ENCODE peak calls at places on chromosomes 7 and 10, in ten cellular contexts. One of them, this sample, is unnamed.
A peak's percentile ranks its signal among the peaks of the same experiment; 100 is the strongest.

GRCh38 chr10:6924166-6924565 is 344.1 kb upstream of the PRKCQ start:
- DNase-seq in Calu3: peak; percentile 13
- DNase-seq in HuH-7.5: no peak
- DNase-seq in cardiac muscle cell: peak; percentile 6
- DNase-seq in amygdala: no peak
- DNase-seq in NCI-H774: no peak
- DNase-seq in NCI-H524 treated with DMSO at 0.1 percent for 48 hours: no peak
- DNase-seq in astrocyte: peak; percentile 46
- DNase-seq in NCI-H2171: no peak
- DNase-seq in hippocampal formation: no peak
- DNase-seq in this sample: no peak

GRCh38 chr7:157983442-157984137 is 604.0 kb downstream of the PTPRN2 start:
- DNase-seq in NCI-H524 treated with DMSO at 0.1 percent for 48 hours: no peak
- DNase-seq in HuH-7.5: no peak
- DNase-seq in hippocampal formation: no peak
- DNase-seq in astrocyte: no peak
- DNase-seq in NCI-H2171: no peak
- DNase-seq in cardiac muscle cell: no peak
- DNase-seq in NCI-H774: no peak
- DNase-seq in amygdala: no peak
- DNase-seq in Calu3: no peak
- DNase-seq in this sample: no peak

GRCh38 chr7:100584677-100585510 is 1.0 kb downstream of the LRCH4 start:
- DNase-seq in Calu3: peak; percentile 24
- DNase-seq in astrocyte: peak; percentile 70
- DNase-seq in HuH-7.5: no peak
- DNase-seq in amygdala: no peak
- DNase-seq in hippocampal formation: no peak
- DNase-seq in NCI-H774: no peak
- DNase-seq in cardiac muscle cell: peak; percentile 95
- DNase-seq in NCI-H524 treated with DMSO at 0.1 percent for 48 hours: no peak
- DNase-seq in NCI-H2171: no peak
- DNase-seq in this sample: peak; percentile 39

GRCh38 chr7:22872087-22872807 is 49.6 kb upstream of the TOMM7 start:
- DNase-seq in NCI-H524 treated with DMSO at 0.1 percent for 48 hours: no peak
- DNase-seq in Calu3: no peak
- DNase-seq in cardiac muscle cell: no peak
- DNase-seq in amygdala: no peak
- DNase-seq in NCI-H774: no peak
- DNase-seq in hippocampal formation: no peak
- DNase-seq in astrocyte: no peak
- DNase-seq in HuH-7.5: no peak
- DNase-seq in NCI-H2171: no peak
- DNase-seq in this sample: no peak

GRCh38 chr7:55044318-55044717 is 25.5 kb downstream of the EGFR start:
- DNase-seq in hippocampal formation: no peak
- DNase-seq in NCI-H524 treated with DMSO at 0.1 percent for 48 hours: no peak
- DNase-seq in amygdala: no peak
- DNase-seq in HuH-7.5: no peak
- DNase-seq in Calu3: no peak
- DNase-seq in NCI-H774: no peak
- DNase-seq in astrocyte: no peak
- DNase-seq in cardiac muscle cell: no peak
- DNase-seq in NCI-H2171: no peak
- DNase-seq in this sample: no peak

GRCh38 chr10:6065845-6066244 is 3.7 kb upstream of the IL2RA start:
- DNase-seq in cardiac muscle cell: peak; percentile 85
- DNase-seq in NCI-H2171: no peak
- DNase-seq in hippocampal formation: no peak
- DNase-seq in HuH-7.5: no peak
- DNase-seq in amygdala: no peak
- DNase-seq in astrocyte: no peak
- DNase-seq in NCI-H524 treated with DMSO at 0.1 percent for 48 hours: no peak
- DNase-seq in NCI-H774: no peak
- DNase-seq in Calu3: no peak
- DNase-seq in this sample: no peak

GRCh38 chr7:111198255-111198654 is 107.3 kb downstream of the LRRN3 start:
- DNase-seq in NCI-H774: no peak
- DNase-seq in HuH-7.5: no peak
- DNase-seq in NCI-H524 treated with DMSO at 0.1 percent for 48 hours: no peak
- DNase-seq in Calu3: peak; percentile 64
- DNase-seq in amygdala: no peak
- DNase-seq in NCI-H2171: no peak
- DNase-seq in cardiac muscle cell: peak; percentile 95
- DNase-seq in astrocyte: peak; percentile 100
- DNase-seq in hippocampal formation: no peak
- DNase-seq in this sample: no peak

GRCh38 chr7:133290041-133290440 is 37.2 kb downstream of the EXOC4 start:
- DNase-seq in NCI-H774: no peak
- DNase-seq in astrocyte: peak; percentile 47
- DNase-seq in cardiac muscle cell: no peak
- DNase-seq in HuH-7.5: no peak
- DNase-seq in amygdala: no peak
- DNase-seq in NCI-H524 treated with DMSO at 0.1 percent for 48 hours: no peak
- DNase-seq in hippocampal formation: no peak
- DNase-seq in Calu3: no peak
- DNase-seq in NCI-H2171: no peak
- DNase-seq in this sample: no peak

GRCh38 chr7:901388-902154 is 25.2 kb downstream of the GET4 start:
- DNase-seq in Calu3: peak; percentile 82
- DNase-seq in NCI-H2171: peak; percentile 50
- DNase-seq in NCI-H524 treated with DMSO at 0.1 percent for 48 hours: no peak
- DNase-seq in astrocyte: peak; percentile 31
- DNase-seq in NCI-H774: peak; percentile 84
- DNase-seq in cardiac muscle cell: peak; percentile 90
- DNase-seq in hippocampal formation: peak; percentile 67
- DNase-seq in amygdala: peak; percentile 59
- DNase-seq in HuH-7.5: peak; percentile 94
- DNase-seq in this sample: peak; percentile 83

GRCh38 chr10:2011106-2011716 is 273.9 kb upstream of the ADARB2 start:
- DNase-seq in Calu3: no peak
- DNase-seq in NCI-H774: no peak
- DNase-seq in hippocampal formation: no peak
- DNase-seq in NCI-H524 treated with DMSO at 0.1 percent for 48 hours: no peak
- DNase-seq in NCI-H2171: no peak
- DNase-seq in astrocyte: no peak
- DNase-seq in HuH-7.5: no peak
- DNase-seq in amygdala: no peak
- DNase-seq in cardiac muscle cell: no peak
- DNase-seq in this sample: no peak

GRCh38 chr10:114565066-114565465 is 93.0 kb downstream of the ABLIM1 start:
- DNase-seq in hippocampal formation: no peak
- DNase-seq in cardiac muscle cell: no peak
- DNase-seq in HuH-7.5: no peak
- DNase-seq in NCI-H524 treated with DMSO at 0.1 percent for 48 hours: no peak
- DNase-seq in amygdala: no peak
- DNase-seq in astrocyte: no peak
- DNase-seq in NCI-H774: no peak
- DNase-seq in Calu3: no peak
- DNase-seq in NCI-H2171: no peak
- DNase-seq in this sample: no peak

GRCh38 chr10:6530211-6530840 is 49.8 kb downstream of the PRKCQ start:
- DNase-seq in NCI-H774: no peak
- DNase-seq in cardiac muscle cell: no peak
- DNase-seq in NCI-H2171: no peak
- DNase-seq in Calu3: no peak
- DNase-seq in hippocampal formation: no peak
- DNase-seq in HuH-7.5: no peak
- DNase-seq in amygdala: no peak
- DNase-seq in NCI-H524 treated with DMSO at 0.1 percent for 48 hours: no peak
- DNase-seq in astrocyte: no peak
- DNase-seq in this sample: no peak

GRCh38 chr7:22574756-22575517 is 74.9 kb upstream of the STEAP1B start:
- DNase-seq in HuH-7.5: no peak
- DNase-seq in hippocampal formation: no peak
- DNase-seq in NCI-H2171: no peak
- DNase-seq in NCI-H774: no peak
- DNase-seq in amygdala: no peak
- DNase-seq in Calu3: no peak
- DNase-seq in NCI-H524 treated with DMSO at 0.1 percent for 48 hours: no peak
- DNase-seq in cardiac muscle cell: no peak
- DNase-seq in astrocyte: no peak
- DNase-seq in this sample: no peak

GRCh38 chr10:4902571-4903011 is 60.6 kb upstream of the AKR1C1 start:
- DNase-seq in NCI-H2171: no peak
- DNase-seq in cardiac muscle cell: peak; percentile 82
- DNase-seq in hippocampal formation: no peak
- DNase-seq in Calu3: no peak
- DNase-seq in NCI-H524 treated with DMSO at 0.1 percent for 48 hours: no peak
- DNase-seq in astrocyte: no peak
- DNase-seq in HuH-7.5: no peak
- DNase-seq in amygdala: no peak
- DNase-seq in NCI-H774: no peak
- DNase-seq in this sample: no peak

GRCh38 chr10:12448729-12449391 is 99.5 kb downstream of the CAMK1D start:
- DNase-seq in Calu3: peak; percentile 58
- DNase-seq in astrocyte: peak; percentile 97
- DNase-seq in amygdala: no peak
- DNase-seq in NCI-H774: no peak
- DNase-seq in HuH-7.5: no peak
- DNase-seq in NCI-H2171: no peak
- DNase-seq in hippocampal formation: no peak
- DNase-seq in NCI-H524 treated with DMSO at 0.1 percent for 48 hours: no peak
- DNase-seq in cardiac muscle cell: peak; percentile 66
- DNase-seq in this sample: peak; percentile 23

GRCh38 chr10:63314020-63314419 is 151.8 kb downstream of the JMJD1C start:
- DNase-seq in hippocampal formation: no peak
- DNase-seq in NCI-H2171: no peak
- DNase-seq in NCI-H524 treated with DMSO at 0.1 percent for 48 hours: no peak
- DNase-seq in amygdala: no peak
- DNase-seq in HuH-7.5: no peak
- DNase-seq in NCI-H774: no peak
- DNase-seq in astrocyte: no peak
- DNase-seq in cardiac muscle cell: no peak
- DNase-seq in Calu3: no peak
- DNase-seq in this sample: no peak

GRCh38 chr10:3895045-3895609 is 110.1 kb upstream of the KLF6 start:
- DNase-seq in astrocyte: peak; percentile 66
- DNase-seq in amygdala: no peak
- DNase-seq in NCI-H2171: no peak
- DNase-seq in NCI-H524 treated with DMSO at 0.1 percent for 48 hours: no peak
- DNase-seq in cardiac muscle cell: peak; percentile 26
- DNase-seq in hippocampal formation: no peak
- DNase-seq in Calu3: no peak
- DNase-seq in NCI-H774: no peak
- DNase-seq in HuH-7.5: no peak
- DNase-seq in this sample: no peak

GRCh38 chr10:95920798-95921426 is 13.1 kb downstream of the CC2D2B start:
- DNase-seq in NCI-H2171: no peak
- DNase-seq in HuH-7.5: no peak
- DNase-seq in cardiac muscle cell: no peak
- DNase-seq in NCI-H524 treated with DMSO at 0.1 percent for 48 hours: no peak
- DNase-seq in hippocampal formation: no peak
- DNase-seq in NCI-H774: no peak
- DNase-seq in astrocyte: no peak
- DNase-seq in amygdala: no peak
- DNase-seq in Calu3: no peak
- DNase-seq in this sample: no peak

GRCh38 chr7:97801108-97801507 is 69.2 kb downstream of the TAC1 start:
- DNase-seq in amygdala: no peak
- DNase-seq in hippocampal formation: no peak
- DNase-seq in Calu3: no peak
- DNase-seq in NCI-H774: no peak
- DNase-seq in HuH-7.5: no peak
- DNase-seq in astrocyte: no peak
- DNase-seq in NCI-H524 treated with DMSO at 0.1 percent for 48 hours: no peak
- DNase-seq in NCI-H2171: no peak
- DNase-seq in cardiac muscle cell: no peak
- DNase-seq in this sample: no peak

GRCh38 chr7:29626730-29627129 is 63.1 kb downstream of the PRR15 start:
- DNase-seq in astrocyte: no peak
- DNase-seq in amygdala: no peak
- DNase-seq in NCI-H524 treated with DMSO at 0.1 percent for 48 hours: no peak
- DNase-seq in hippocampal formation: no peak
- DNase-seq in NCI-H2171: no peak
- DNase-seq in cardiac muscle cell: no peak
- DNase-seq in HuH-7.5: no peak
- DNase-seq in NCI-H774: no peak
- DNase-seq in Calu3: no peak
- DNase-seq in this sample: no peak

GRCh38 chr7:157238087-157238486 is 98.7 kb upstream of the DNAJB6 start:
- DNase-seq in amygdala: no peak
- DNase-seq in NCI-H2171: no peak
- DNase-seq in cardiac muscle cell: peak; percentile 49
- DNase-seq in HuH-7.5: no peak
- DNase-seq in astrocyte: no peak
- DNase-seq in hippocampal formation: no peak
- DNase-seq in Calu3: peak; percentile 44
- DNase-seq in NCI-H774: no peak
- DNase-seq in NCI-H524 treated with DMSO at 0.1 percent for 48 hours: no peak
- DNase-seq in this sample: no peak

GRCh38 chr7:69748530-69748929 is 150.3 kb downstream of the AUTS2 start:
- DNase-seq in hippocampal formation: no peak
- DNase-seq in NCI-H774: no peak
- DNase-seq in Calu3: no peak
- DNase-seq in HuH-7.5: no peak
- DNase-seq in amygdala: no peak
- DNase-seq in astrocyte: no peak
- DNase-seq in cardiac muscle cell: no peak
- DNase-seq in NCI-H524 treated with DMSO at 0.1 percent for 48 hours: no peak
- DNase-seq in NCI-H2171: no peak
- DNase-seq in this sample: no peak

GRCh38 chr10:108840944-108841343 is 1082.4 kb downstream of the XPNPEP1 start:
- DNase-seq in amygdala: no peak
- DNase-seq in cardiac muscle cell: no peak
- DNase-seq in HuH-7.5: no peak
- DNase-seq in NCI-H524 treated with DMSO at 0.1 percent for 48 hours: no peak
- DNase-seq in Calu3: no peak
- DNase-seq in NCI-H2171: no peak
- DNase-seq in hippocampal formation: no peak
- DNase-seq in astrocyte: no peak
- DNase-seq in NCI-H774: no peak
- DNase-seq in this sample: no peak